ENCODE peak calls at places on chromosomes 7 and 10, in four cellular contexts. H is suprapubic skin; Z is effector memory CD4-positive, alpha-beta T cell; B is breast epithelium. S is an unnamed sample. For H3K9me3 and H3K4me1, the result is how much of the 10 kb centered on the place peaks cover.

GRCh38 chr7:4726051-4726450 is 44.0 kb downstream of the FOXK1 start:
- DNase-seq in B (no peak), Z (no peak), H (no peak), S (no peak)

GRCh38 chr7:141076377-141076776 is 2.5 kb downstream of the TMEM178B start:
- DNase-seq in H (no peak), Z (no peak), B (no peak), S (no peak)

GRCh38 chr10:76428541-76429330 is 997.3 kb downstream of the LRMDA start:
- DNase-seq in H (no peak), B (no peak), Z (no peak), S (no peak)

GRCh38 chr7:51255536-51256243 is 60.9 kb downstream of the COBL start:
- DNase-seq in Z (no peak), B (no peak), H (no peak), S (no peak)

GRCh38 chr7:3922175-3922635 is 621.2 kb downstream of the SDK1 start:
- DNase-seq in B (no peak), Z (no peak), H (no peak), S (no peak)

GRCh38 chr10:23540401-23540800 is 101.5 kb downstream of the OTUD1 start:
- DNase-seq in B (no peak), Z (no peak), H (no peak), S (no peak)

GRCh38 chr7:82183633-82184032 is 259.9 kb downstream of the CACNA2D1 start:
- DNase-seq in B (no peak), Z (no peak), H (no peak), S (no peak)

GRCh38 chr10:65548046-65548445 is 1377.8 kb upstream of the LRRTM3 start:
- DNase-seq in B (no peak), H (no peak), Z (no peak), S (no peak)

GRCh38 chr7:99010281-99010680 is 131.9 kb downstream of the TRRAP start:
- DNase-seq in H (peak), Z (no peak), B (no peak), S (no peak)

GRCh38 chr7:79132844-79133451 is 320.5 kb downstream of the MAGI2 start:
- DNase-seq in H (no peak), B (no peak), Z (no peak), S (no peak)

GRCh38 chr10:6120691-6121090 is 31.9 kb downstream of the RBM17 start:
- DNase-seq in B (no peak), H (no peak), Z (no peak), S (no peak)

DNA sequence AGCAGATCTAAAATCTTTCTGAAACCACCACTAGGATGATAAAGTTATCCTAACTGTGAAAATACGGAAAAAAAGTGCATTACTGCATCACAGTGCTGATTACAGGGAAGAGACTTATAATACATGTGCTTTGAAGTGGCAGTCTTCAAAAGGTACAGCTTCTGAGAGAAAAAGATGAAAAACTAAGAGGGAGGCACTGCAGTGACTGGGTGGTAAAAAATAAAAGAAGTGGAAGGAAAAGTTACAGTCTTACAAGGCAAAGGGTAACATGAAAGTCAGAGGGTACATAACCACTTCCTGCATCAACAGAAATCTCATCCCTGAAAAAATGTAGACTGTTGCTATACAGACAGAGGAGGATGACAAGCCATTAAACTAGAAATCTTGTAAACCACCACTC is 465.3 kb downstream of the ACTR3B start:
- DNase-seq in B (no peak), H (no peak), Z (no peak), S (no peak)
- H3K9me3 ChIP-seq in B (under half), H (under half), Z (under half), S (under half)

DNA sequence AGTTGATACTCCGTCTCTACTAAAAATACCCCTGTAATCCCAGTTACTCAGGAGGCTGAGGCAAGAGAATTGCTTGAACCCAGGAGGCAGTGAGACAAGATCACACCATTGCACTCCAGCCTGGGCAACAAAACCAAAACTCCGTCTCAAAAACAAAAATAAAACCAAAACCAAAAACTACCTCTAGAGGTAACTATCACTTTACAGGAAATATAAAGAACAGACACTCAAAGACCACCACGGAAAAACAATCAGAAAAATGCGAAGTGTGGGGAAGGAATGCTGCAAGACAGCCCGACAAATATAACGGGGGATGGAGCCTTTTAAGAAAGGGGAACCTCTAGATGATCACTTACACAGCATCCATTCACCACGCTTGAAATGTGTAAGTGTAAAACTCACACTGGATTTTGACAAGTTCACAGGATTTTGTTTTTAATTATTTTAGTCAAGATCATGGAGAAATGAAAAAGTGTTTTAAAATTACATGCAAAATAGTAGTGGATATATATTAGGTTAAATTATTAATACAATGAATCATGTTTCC is 4.2 kb downstream of the HNRNPF start:
- DNase-seq in B (no peak), Z (no peak), H (no peak), S (no peak)
- H3K4me1 ChIP-seq in B (under half), Z (under half), H (half or more), S (under half)

GRCh38 chr7:56471811-56472210 is 355.6 kb upstream of the NUPR2 start:
- DNase-seq in Z (no peak), B (no peak), H (no peak), S (no peak)
- H3K9me3 ChIP-seq in Z (under half), B (half or more), H (half or more), S (under half)

DNA sequence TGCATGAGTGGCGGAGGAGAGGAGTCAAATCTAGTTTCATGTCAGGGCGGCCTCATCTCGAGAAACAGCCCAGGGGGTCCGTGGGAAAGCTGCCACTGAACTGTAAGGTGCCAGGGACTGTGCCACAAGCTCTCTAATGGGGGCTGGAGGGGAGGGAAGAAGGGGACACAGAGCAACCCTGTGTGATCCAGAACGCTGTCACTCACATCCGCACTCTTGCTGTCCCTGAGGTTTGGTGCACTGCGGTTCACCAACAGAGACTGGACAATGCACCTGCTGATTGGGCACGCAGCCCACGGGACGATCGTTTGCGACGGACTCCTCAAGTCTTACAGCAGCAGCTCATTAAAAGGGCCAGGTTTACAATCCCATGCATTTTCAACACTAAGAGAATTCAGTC is 47.7 kb downstream of the AMZ1 start:
- DNase-seq in H (peak), B (no peak), Z (no peak), S (no peak)
- H3K4me1 ChIP-seq in H (under half), B (under half), Z (under half), S (under half)

GRCh38 chr7:64515781-64516180 is 47.1 kb downstream of the ZNF680 start:
- DNase-seq in Z (no peak), H (no peak), B (no peak), S (no peak)
- H3K9me3 ChIP-seq in Z (under half), H (under half), B (half or more), S (under half)

GRCh38 chr10:88881335-88881734 is 1.3 kb downstream of the STAMBPL1 start:
- DNase-seq in H (no peak), Z (no peak), B (no peak), S (no peak)
- H3K4me1 ChIP-seq in H (under half), Z (under half), B (under half), S (under half)

DNA sequence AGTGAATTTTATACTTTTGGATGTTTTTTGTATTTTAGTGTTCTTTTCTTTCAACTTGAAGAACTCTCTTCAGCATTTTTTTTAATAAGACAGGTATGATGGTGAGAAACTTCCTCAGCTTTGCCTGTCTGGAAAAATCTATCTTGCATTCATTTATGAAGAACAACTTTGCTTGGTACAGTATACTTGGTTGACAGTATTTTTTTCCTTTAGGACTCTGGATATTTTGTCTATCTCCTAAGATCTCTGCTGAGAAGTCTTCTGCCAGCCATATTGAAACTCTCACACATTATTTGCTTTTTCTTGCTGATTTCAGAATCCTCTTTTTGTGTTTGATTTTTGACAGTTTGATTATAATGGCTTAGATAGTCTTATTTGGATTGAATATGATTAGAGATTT is 405.0 kb upstream of the GHITM start:
- DNase-seq in Z (no peak), H (no peak), B (no peak), S (no peak)
- H3K9me3 ChIP-seq in Z (under half), H (under half), B (under half), S (under half)

GRCh38 chr7:17136156-17136555 is 162.3 kb upstream of the AHR start:
- DNase-seq in H (no peak), B (no peak), Z (no peak), S (no peak)

GRCh38 chr7:17134786-17135185 is 163.7 kb upstream of the AHR start:
- DNase-seq in B (no peak), H (no peak), Z (no peak), S (no peak)

GRCh38 chr7:17131983-17132655 is 166.3 kb upstream of the AHR start:
- DNase-seq in B (no peak), Z (no peak), H (no peak), S (no peak)

GRCh38 chr7:17132726-17133125 is 165.7 kb upstream of the AHR start:
- DNase-seq in Z (no peak), B (no peak), H (no peak), S (no peak)

GRCh38 chr7:17133977-17134376 is 164.5 kb upstream of the AHR start:
- DNase-seq in B (no peak), Z (no peak), H (no peak), S (no peak)
- H3K4me1 ChIP-seq in B (under half), Z (under half), H (under half), S (under half)

GRCh38 chr10:48805411-48805810 is 120.7 kb downstream of the WDFY4 start:
- DNase-seq in B (no peak), H (no peak), Z (no peak), S (no peak)
- H3K9me3 ChIP-seq in B (under half), H (under half), Z (under half), S (under half)

GRCh38 chr7:55538538-55538937 is 33.8 kb downstream of the VOPP1 start:
- DNase-seq in Z (no peak), H (no peak), B (no peak), S (no peak)
- H3K4me1 ChIP-seq in Z (under half), H (under half), B (under half), S (under half)